ENCODE peak calls at places on chromosomes 4 and X, in four cellular contexts. L is endodermal cell, K is psoas muscle, J is IMR-90. H is an unnamed sample.

GRCh38 chr4:9765091-9765490 is 16.3 kb upstream of the DRD5 start:
- DNase-seq in L (peak), K (no peak), J (peak), H (peak)

GRCh38 chr4:166527500-166527899 is 654.5 kb downstream of the TLL1 start:
- DNase-seq in L (peak), K (no peak), J (no peak), H (peak)

GRCh38 chr4:173525118-173526033 is 4.7 kb downstream of the HAND2 start:
- DNase-seq in L (peak), K (no peak), J (no peak), H (no peak)

GRCh38 chr4:38114435-38114834 is 154.2 kb downstream of the PTTG2 start:
- DNase-seq in L (peak), K (no peak), J (no peak), H (no peak)

GRCh38 chr4:42280327-42281095 is 116.8 kb upstream of the SHISA3 start:
- DNase-seq in L (peak), K (no peak), J (peak), H (peak)

GRCh38 chr4:97153042-97153441 is 990.2 kb downstream of the STPG2 start:
- DNase-seq in L (no peak), K (no peak), J (no peak), H (peak)

GRCh38 chr4:28463184-28463690 is 1602.6 kb downstream of the STIM2 start:
- DNase-seq in L (no peak), K (no peak), J (peak), H (no peak)

GRCh38 chrX:153662266-153662665 is 11.3 kb downstream of the PNCK start:
- DNase-seq in L (peak), K (no peak), J (peak), H (peak)

GRCh38 chr4:175386776-175387507 is 425.1 kb downstream of the GPM6A start:
- DNase-seq in L (peak), K (no peak), J (no peak), H (no peak)

GRCh38 chr4:144709793-144710525 is 64.0 kb downstream of the HHIP start:
- DNase-seq in L (no peak), K (no peak), J (peak), H (peak)

GRCh38 chr4:65669008-65669971 is 999 bp downstream of the EPHA5 start:
- DNase-seq in L (peak), K (peak), J (no peak), H (peak)

GRCh38 chrX:57519578-57520118 is 72.2 kb upstream of the ZXDB start:
- DNase-seq in L (no peak), K (no peak), J (no peak), H (no peak)

GRCh38 chr4:78768447-78769177 is 7.5 kb upstream of the BMP2K start:
- DNase-seq in L (no peak), K (no peak), J (peak), H (peak)

DNA sequence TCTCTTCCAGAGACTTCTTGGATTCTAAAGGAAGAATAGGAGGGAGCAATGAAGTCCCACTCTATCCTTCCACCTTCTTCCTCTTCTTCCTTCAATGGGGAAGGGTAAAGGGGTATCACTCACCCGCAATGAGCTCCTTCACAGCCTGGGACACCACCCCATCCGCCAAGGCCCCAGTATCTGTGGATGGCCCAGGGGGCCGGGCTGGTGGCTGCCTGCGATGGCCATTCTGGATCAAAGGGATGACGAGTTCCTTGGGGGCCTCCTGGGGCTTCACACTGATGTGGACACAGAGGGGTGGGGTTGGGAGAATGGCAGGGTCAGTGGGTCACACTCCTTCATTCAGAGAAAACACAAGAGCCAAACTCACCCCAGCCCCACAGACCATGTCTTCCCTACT is 1.0 kb downstream of the GPKOW start:
- DNase-seq in L (no peak), K (no peak), J (no peak), H (no peak)
- H3K4me3 ChIP-seq in L (peak), K (peak), J (peak), H (peak)

GRCh38 chr4:128565054-128565453 is 244.4 kb upstream of the JADE1 start:
- DNase-seq in L (no peak), K (no peak), J (no peak), H (no peak)

GRCh38 chr4:128556756-128557155 is 252.7 kb upstream of the JADE1 start:
- DNase-seq in L (no peak), K (no peak), J (no peak), H (no peak)

GRCh38 chr4:128553665-128554515 is 255.6 kb upstream of the JADE1 start:
- DNase-seq in L (no peak), K (no peak), J (no peak), H (peak)

GRCh38 chr4:128560754-128561495 is 248.6 kb upstream of the JADE1 start:
- DNase-seq in L (peak), K (no peak), J (peak), H (no peak)

GRCh38 chr4:128558896-128559669 is 250.4 kb upstream of the JADE1 start:
- DNase-seq in L (no peak), K (no peak), J (peak), H (no peak)
- TF ChIP-seq CTCF in L (no peak), K (no peak), J (no peak), H (no peak)

DNA sequence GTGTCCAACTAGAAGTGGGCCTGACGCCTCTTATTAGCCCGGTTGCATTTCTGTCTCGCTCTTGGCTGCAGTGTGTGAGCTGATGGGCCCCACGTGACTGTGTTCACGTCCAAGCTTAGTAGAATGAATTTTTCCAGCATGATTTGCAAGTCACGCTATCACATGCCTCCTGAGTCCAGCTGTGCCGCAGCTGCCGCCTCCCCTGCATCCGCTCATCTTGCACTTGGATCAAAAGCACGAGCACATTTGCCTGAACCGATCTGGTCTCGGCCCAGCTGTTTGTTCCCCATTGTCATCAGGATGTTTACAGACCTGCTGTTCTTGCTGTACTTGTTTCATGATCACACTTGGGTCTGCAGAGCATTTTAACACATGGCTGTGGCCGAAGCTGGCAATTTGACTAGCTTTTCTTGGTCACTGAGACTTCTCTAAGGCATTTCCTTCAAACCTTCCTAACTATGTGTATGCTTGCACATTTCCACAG is 126.5 kb downstream of the KIT start:
- DNase-seq in L (no peak), K (peak), J (peak), H (peak)
- H3K4me3 ChIP-seq in L (no peak), K (no peak), J (no peak), H (no peak)

GRCh38 chr4:72500214-72500613 is 68.8 kb downstream of the ADAMTS3 start:
- DNase-seq in L (no peak), K (no peak), J (no peak), H (no peak)

GRCh38 chr4:72494156-72494555 is 74.9 kb downstream of the ADAMTS3 start:
- DNase-seq in L (no peak), K (no peak), J (no peak), H (no peak)

DNA sequence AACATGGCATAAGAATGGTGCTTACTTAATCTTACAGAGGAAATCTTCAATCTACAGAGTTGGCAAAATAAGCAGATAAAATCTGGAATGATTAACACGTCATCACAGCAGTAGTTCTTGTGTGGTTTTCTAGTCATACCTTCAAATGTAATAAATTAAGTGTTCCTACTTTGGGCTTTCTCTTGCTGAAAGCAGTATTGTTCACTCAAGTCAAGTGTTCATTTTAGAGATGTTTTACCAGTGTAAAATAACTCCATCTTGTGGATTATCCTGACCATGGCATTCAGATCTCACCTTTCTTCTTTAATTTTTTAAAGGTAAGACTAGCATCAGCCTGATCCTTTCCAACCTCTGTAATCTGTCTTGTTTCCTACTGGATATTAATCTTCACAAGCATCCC is 72.9 kb downstream of the ADAMTS3 start:
- DNase-seq in L (no peak), K (no peak), J (no peak), H (peak)
- TF ChIP-seq CTCF in L (peak), K (no peak), J (peak), H (no peak)

GRCh38 chrX:11557120-11557519 is 108.6 kb downstream of the ARHGAP6 start:
- DNase-seq in L (no peak), K (no peak), J (peak), H (peak)
- H3K4me3 ChIP-seq in L (no peak), K (no peak), J (no peak), H (no peak)

DNA sequence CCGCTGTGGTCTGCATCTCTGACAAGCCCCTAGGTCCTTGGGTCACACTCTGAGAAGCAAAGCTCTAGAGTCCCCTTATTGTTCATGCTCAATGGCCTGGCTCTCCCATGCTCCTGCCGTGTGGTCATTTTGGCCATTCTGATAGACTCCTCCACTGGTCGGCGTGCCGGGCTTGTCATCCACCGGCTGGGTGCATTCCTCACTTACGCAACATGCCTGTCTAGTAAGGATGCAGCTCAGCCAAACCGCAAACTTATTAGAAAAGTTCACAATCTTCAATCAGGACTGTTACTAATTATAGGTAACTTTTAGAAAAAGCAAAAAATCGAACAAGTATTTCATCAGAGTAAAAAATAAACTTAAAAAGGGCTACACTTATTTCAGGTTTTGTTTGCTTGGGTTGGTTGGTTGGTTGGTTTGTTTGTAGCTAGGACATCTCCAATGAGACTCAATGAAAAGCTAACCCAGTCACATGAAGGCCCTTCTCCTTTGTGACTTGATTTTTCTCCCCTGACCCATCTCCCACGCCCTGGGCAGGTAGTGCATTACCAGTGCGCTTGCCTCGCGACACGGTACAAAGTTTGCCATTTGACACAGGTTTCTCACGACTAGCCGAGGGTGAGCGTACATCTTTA is 41.0 kb downstream of the IRF2 start:
- DNase-seq in L (no peak), K (no peak), J (peak), H (peak)
- TF ChIP-seq CTCF in L (no peak), K (no peak), J (no peak), H (no peak)

GRCh38 chr4:76074995-76075600 is 589 bp downstream of the ART3 start:
- DNase-seq in L (no peak), K (no peak), J (no peak), H (no peak)
- H3K4me3 ChIP-seq in L (no peak), K (peak), J (no peak), H (no peak)

DNA sequence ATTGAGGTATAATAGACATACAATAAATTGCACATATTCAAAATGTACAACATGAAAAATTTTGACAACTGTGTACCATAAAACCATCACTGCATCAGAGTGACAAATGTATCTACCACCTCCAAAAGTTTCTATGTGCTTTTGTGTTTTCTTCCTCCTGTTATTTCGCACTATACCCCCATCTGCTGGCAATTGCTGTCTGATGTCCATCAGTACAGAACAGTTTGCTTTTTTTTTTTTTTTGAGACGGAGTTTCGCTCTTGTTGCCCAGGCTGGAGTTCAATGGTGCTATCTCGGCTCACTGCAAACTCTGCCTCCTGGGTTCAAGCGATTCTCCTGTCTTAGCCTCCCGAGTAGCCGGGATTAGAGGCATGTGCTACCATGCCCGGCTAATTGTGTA is 154.3 kb upstream of the GIMD1 start:
- DNase-seq in L (no peak), K (no peak), J (peak), H (peak)
- TF ChIP-seq CTCF in L (peak), K (no peak), J (no peak), H (peak)

GRCh38 chr4:138338840-138339239 is 96.7 kb upstream of the SLC7A11 start:
- DNase-seq in L (no peak), K (no peak), J (no peak), H (no peak)

GRCh38 chr4:138347561-138347960 is 105.4 kb upstream of the SLC7A11 start:
- DNase-seq in L (no peak), K (no peak), J (no peak), H (no peak)

GRCh38 chr4:138344851-138345250 is 102.7 kb upstream of the SLC7A11 start:
- DNase-seq in L (no peak), K (no peak), J (no peak), H (no peak)

GRCh38 chr4:138344064-138344463 is 101.9 kb upstream of the SLC7A11 start:
- DNase-seq in L (no peak), K (no peak), J (no peak), H (no peak)

GRCh38 chr4:138341739-138342415 is 99.7 kb upstream of the SLC7A11 start:
- DNase-seq in L (no peak), K (no peak), J (no peak), H (no peak)
- H3K4me3 ChIP-seq in L (no peak), K (no peak), J (no peak), H (no peak)